ENCODE peak calls at places on chromosomes 2 and 18, in four cellular contexts. Z is GM12878, C is HepG2, Q is K562. V is an unnamed sample.

GRCh38 chr2:130289780-130290179 is 52.9 kb upstream of the IMP4 start:
- DNase-seq in Z (no peak), Q (no peak), C (no peak), V (no peak)

GRCh38 chr18:34801769-34802168 is 91.7 kb downstream of the DTNA start:
- DNase-seq in Z (no peak), C (no peak), Q (no peak), V (no peak)

GRCh38 chr2:151007365-151007764 is 254.3 kb downstream of the RBM43 start:
- DNase-seq in C (no peak), Q (no peak), Z (no peak), V (no peak)

GRCh38 chr18:22542400-22542835 is 124.7 kb upstream of the CTAGE1 start:
- DNase-seq in C (peak), Q (no peak), Z (no peak), V (no peak)

GRCh38 chr2:74347747-74348146 is 4.5 kb upstream of the SLC4A5 start:
- DNase-seq in Z (no peak), C (no peak), Q (no peak), V (no peak)

GRCh38 chr2:74002515-74003391 is 18.0 kb downstream of the TET3 start:
- DNase-seq in C (peak), Z (no peak), Q (peak), V (peak)

GRCh38 chr2:107808986-107809385 is 17.7 kb upstream of the RGPD4 start:
- DNase-seq in Z (no peak), C (no peak), Q (no peak), V (no peak)

GRCh38 chr2:104847821-104848160 is 6.1 kb upstream of the POU3F3 start:
- DNase-seq in Z (no peak), C (no peak), Q (no peak), V (no peak)

GRCh38 chr18:79620586-79621165 is 58.9 kb upstream of the CTDP1 start:
- DNase-seq in Q (no peak), C (no peak), Z (no peak), V (no peak)

GRCh38 chr2:38095996-38096861 is 20.3 kb upstream of the CYP1B1 start:
- DNase-seq in Z (no peak), C (no peak), Q (no peak), V (no peak)

GRCh38 chr18:42030586-42031182 is 75.7 kb downstream of the PIK3C3 start:
- DNase-seq in C (peak), Z (no peak), Q (no peak), V (peak)

GRCh38 chr2:240462073-240462703 is 26.7 kb downstream of the GPC1 start:
- DNase-seq in Z (no peak), C (no peak), Q (no peak), V (no peak)

GRCh38 chr2:46181306-46181705 is 115.9 kb upstream of the EPAS1 start:
- DNase-seq in Z (no peak), C (no peak), Q (no peak), V (no peak)

DNA sequence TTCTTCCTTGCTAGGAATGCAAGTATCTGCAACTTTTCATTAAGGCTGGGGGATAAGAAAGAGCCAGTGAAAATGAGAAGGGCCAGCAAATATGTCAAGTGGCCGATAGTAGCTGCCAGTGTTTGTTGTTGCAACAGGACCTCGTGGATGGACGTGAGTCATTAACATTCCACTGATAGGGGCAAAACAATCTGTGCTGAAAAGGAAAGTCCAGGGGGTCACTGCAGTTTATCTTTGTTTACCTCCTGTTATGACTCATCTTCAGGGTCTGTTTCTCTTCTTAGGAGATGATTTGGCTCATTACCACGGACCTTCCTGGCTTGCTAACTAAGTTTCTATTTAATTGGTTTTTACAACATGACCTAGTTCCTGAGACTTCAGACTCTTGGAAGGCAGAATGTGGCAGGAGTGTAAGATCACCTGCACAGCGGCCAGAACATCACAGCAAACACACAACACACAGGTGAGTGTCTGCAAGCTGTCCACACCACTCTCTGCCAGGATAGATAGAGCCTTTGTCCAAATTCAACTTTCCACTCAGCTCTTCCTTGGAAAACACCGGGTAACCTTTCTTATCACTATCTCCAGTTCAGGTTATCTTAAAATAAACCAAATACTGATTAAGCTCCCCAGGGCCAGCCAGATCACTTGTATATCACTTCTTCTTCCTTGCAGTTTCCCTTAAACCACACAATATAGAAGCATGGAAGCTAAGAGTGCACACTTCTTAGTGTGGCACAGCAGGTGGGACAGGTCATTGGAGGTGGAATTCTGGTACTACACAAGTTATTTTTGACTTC is 157.5 kb upstream of the LMAN1 start:
- DNase-seq in Q (peak), C (peak), Z (no peak), V (peak)
- TF ChIP-seq RFX5 in Q (no peak), C (no peak), Z (no peak), V (no peak)

DNA sequence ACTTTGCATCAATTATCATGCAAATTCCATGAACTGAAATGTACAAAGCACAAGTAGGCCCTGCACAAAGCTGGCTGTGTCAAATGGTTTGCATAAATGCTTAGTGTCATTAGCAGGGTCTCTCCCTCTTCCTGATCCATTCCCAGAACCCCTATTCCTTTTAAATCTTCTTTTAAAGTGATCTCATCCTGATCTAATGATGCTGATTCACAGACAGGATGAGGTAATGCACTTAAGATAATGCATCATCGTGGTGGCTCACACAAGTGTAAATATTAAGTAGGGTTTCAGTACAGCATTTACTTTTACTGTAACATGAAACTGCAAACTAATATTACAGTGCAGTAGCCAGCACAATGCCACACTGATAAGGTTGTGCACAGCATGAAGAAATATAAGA is 304.8 kb upstream of the SOX11 start:
- DNase-seq in C (no peak), Z (no peak), Q (no peak), V (no peak)
- TF ChIP-seq ZBTB33 in C (no peak), Z (no peak), Q (no peak), V (no peak)

GRCh38 chr2:167057461-167057860 is 169.2 kb downstream of the XIRP2 start:
- DNase-seq in Q (no peak), Z (no peak), C (no peak), V (no peak)

GRCh38 chr2:167048829-167049228 is 160.5 kb downstream of the XIRP2 start:
- DNase-seq in C (no peak), Q (no peak), Z (no peak), V (no peak)

GRCh38 chr2:167054881-167055280 is 166.6 kb downstream of the XIRP2 start:
- DNase-seq in Q (no peak), Z (no peak), C (no peak), V (no peak)

GRCh38 chr2:167049659-167050058 is 161.4 kb downstream of the XIRP2 start:
- DNase-seq in Z (no peak), Q (no peak), C (no peak), V (no peak)

GRCh38 chr2:167052825-167053224 is 164.5 kb downstream of the XIRP2 start:
- DNase-seq in Q (no peak), Z (no peak), C (no peak), V (no peak)
- TF ChIP-seq RAD21 in Q (no peak), Z (no peak), C (no peak), V (no peak)

GRCh38 chr18:44680271-44681038 is at the start of gene SETBP1:
- DNase-seq in C (no peak), Q (peak), Z (no peak), V (peak)
- TF ChIP-seq RFX5 in C (no peak), Q (no peak), Z (no peak), V (no peak)

DNA sequence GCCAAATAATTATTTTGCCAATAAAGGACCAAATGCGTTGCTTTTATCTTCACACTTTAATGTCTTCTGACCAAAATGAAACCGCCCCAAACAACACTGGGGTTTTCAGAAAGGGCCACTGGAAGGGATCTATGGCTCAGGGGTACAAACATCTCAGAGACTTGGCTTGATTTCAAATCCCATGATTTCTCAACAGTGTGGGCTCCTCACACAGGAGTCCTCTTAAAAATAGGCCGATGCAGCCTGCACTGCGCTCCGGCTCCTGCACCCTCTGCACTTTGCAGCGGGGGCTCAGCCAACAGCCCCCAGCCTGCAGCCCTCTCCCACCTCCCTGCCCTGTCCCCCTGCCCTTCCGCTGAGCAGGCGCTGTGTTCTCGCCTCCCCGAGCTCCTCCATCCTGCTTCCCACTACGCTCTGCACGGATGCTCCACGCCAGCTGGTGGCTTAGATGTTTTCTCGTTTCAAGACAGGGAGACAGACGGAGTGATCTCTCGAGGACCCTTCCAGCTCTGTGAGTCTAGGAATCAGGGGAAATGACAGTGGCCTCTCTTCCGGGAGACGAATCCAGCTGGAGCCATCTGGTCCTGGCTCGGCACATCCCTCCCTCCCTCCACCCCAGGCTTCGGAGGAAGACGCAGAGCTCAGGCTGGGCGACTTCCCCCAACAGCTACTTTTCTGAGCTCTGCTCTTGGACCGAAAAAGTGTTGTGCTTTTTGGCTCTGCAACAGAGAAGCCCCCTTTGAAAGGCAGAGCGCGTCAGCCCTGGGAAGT is 71.4 kb downstream of the KCNF1 start:
- DNase-seq in Z (no peak), C (no peak), Q (no peak), V (no peak)
- TF ChIP-seq ZBTB33 in Z (no peak), C (no peak), Q (no peak), V (no peak)

GRCh38 chr2:186255823-186256222 is 230.2 kb upstream of the ZC3H15 start:
- DNase-seq in C (no peak), Q (no peak), Z (no peak), V (peak)

GRCh38 chr2:186254759-186255158 is 231.3 kb upstream of the ZC3H15 start:
- DNase-seq in Z (no peak), Q (no peak), C (no peak), V (no peak)

DNA sequence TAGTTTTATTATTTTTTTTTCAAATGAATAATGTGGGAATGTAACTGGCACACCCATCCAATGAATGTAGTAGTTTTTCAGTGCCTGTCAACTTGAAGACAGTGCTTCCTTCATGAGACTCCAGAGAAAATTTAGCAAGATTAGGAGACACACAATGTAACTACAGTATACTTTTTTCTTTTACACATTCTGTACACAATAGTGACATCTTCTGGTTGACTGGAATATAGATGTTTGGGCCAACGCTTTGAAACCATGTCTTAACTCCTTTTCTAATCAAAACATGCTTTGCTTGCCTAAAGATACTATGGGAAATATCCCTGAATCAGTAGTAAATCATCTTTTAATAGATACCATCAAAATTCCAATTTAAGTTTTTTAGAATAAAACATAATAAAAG is 229.5 kb upstream of the ZC3H15 start:
- DNase-seq in C (peak), Z (peak), Q (no peak), V (peak)
- TF ChIP-seq RAD21 in C (peak), Z (peak), Q (peak), V (peak)

DNA sequence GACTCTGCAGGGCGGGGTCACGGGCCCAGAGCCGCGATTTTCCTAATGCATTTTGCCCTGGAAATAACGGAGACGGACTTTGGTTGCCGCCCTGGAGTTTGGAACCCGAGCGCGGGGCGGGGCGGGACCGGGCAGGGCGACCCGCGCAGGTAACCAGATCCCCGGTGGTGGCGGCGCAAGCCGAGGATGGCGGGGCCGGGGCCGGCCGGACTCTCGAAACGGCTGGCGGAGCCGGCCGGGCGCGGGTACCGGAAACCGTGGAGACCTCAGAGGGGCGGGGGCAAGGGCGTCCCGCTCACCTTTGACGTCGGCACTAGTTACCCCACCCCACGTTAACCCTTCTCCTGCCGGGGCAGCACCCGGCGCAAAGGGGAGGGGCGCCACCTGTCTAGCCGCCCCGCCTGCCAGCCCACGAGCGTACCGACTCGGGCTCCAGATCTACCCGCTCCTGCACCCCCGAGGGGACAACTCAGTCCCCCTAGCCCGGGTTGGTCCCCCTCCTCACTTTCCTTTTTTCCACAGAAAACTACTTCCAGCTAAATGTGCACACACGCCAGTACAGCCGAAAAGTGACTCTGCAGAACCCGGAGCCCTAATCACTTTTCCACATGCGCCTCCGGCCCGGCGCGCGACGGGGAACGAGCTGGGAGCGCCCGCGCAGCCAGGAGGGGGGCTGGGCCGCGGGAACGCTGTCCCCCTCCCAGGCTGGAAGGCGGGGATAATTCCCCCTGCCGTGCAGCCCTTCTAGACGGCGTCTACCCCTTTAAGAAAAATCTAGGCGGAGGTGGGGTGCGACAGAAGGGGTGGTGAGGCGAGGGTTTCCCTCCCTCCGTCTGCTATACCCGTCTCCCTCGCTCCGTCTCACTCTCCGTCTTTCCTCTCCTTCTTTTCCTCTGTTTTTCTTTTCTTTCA is 2.7 kb downstream of the CYP26B1 start:
- DNase-seq in Z (no peak), Q (no peak), C (peak), V (peak)
- TF ChIP-seq RFX5 in Z (no peak), Q (no peak), C (no peak), V (no peak)